ENCODE peak calls at places on chromosomes 11 and 22, in eight cellular contexts. One of them, this sample, is unnamed.

GRCh38 chr11:117045956-117046355 is 52.3 kb downstream of the SIK3 start:
- DNase-seq in esophagus squamous epithelium: no peak
- DNase-seq in heart right ventricle: no peak
- DNase-seq in CD8-positive, alpha-beta memory T cell: no peak
- DNase-seq in mucosa of descending colon: no peak
- DNase-seq in A549: no peak
- DNase-seq in neuronal stem cell: no peak
- DNase-seq in small intestine: no peak
- DNase-seq in this sample: peak; percentile 83

GRCh38 chr11:114678125-114679036 is at the start of gene NXPE2:
- DNase-seq in esophagus squamous epithelium: no peak
- DNase-seq in heart right ventricle: no peak
- DNase-seq in CD8-positive, alpha-beta memory T cell: no peak
- DNase-seq in mucosa of descending colon: peak; percentile 53
- DNase-seq in A549: no peak
- DNase-seq in neuronal stem cell: no peak
- DNase-seq in small intestine: peak; percentile 63
- DNase-seq in this sample: no peak

GRCh38 chr11:95584180-95584579 is 205.4 kb downstream of the FAM76B start:
- DNase-seq in esophagus squamous epithelium: no peak
- DNase-seq in heart right ventricle: no peak
- DNase-seq in CD8-positive, alpha-beta memory T cell: no peak
- DNase-seq in mucosa of descending colon: no peak
- DNase-seq in A549: no peak
- DNase-seq in neuronal stem cell: no peak
- DNase-seq in small intestine: no peak
- DNase-seq in this sample: peak; percentile 34

GRCh38 chr11:115924744-115925567 is 420.7 kb upstream of the CADM1 start:
- DNase-seq in esophagus squamous epithelium: no peak
- DNase-seq in heart right ventricle: no peak
- DNase-seq in CD8-positive, alpha-beta memory T cell: no peak
- DNase-seq in mucosa of descending colon: no peak
- DNase-seq in A549: no peak
- DNase-seq in neuronal stem cell: no peak
- DNase-seq in small intestine: no peak
- DNase-seq in this sample: no peak

GRCh38 chr11:128455766-128456165 is 131.6 kb downstream of the ETS1 start:
- DNase-seq in esophagus squamous epithelium: no peak
- DNase-seq in heart right ventricle: no peak
- DNase-seq in CD8-positive, alpha-beta memory T cell: no peak
- DNase-seq in mucosa of descending colon: no peak
- DNase-seq in A549: no peak
- DNase-seq in neuronal stem cell: no peak
- DNase-seq in small intestine: no peak
- DNase-seq in this sample: peak; percentile 57

GRCh38 chr22:37658133-37659065 is at the start of gene PDXP:
- DNase-seq in esophagus squamous epithelium: peak; percentile 93
- DNase-seq in heart right ventricle: peak; percentile 100
- DNase-seq in CD8-positive, alpha-beta memory T cell: peak; percentile 97
- DNase-seq in mucosa of descending colon: peak; percentile 99
- DNase-seq in A549: peak; percentile 97
- DNase-seq in neuronal stem cell: peak; percentile 99
- DNase-seq in small intestine: peak; percentile 100
- DNase-seq in this sample: peak; percentile 100

GRCh38 chr11:41201156-41201555 is 258.3 kb downstream of the LRRC4C start:
- DNase-seq in esophagus squamous epithelium: no peak
- DNase-seq in heart right ventricle: no peak
- DNase-seq in CD8-positive, alpha-beta memory T cell: no peak
- DNase-seq in mucosa of descending colon: no peak
- DNase-seq in A549: no peak
- DNase-seq in neuronal stem cell: peak; percentile 49
- DNase-seq in small intestine: no peak
- DNase-seq in this sample: peak; percentile 72

GRCh38 chr22:48633996-48634836 is 1193.5 kb downstream of the BRD1 start:
- DNase-seq in esophagus squamous epithelium: no peak
- DNase-seq in heart right ventricle: no peak
- DNase-seq in CD8-positive, alpha-beta memory T cell: no peak
- DNase-seq in mucosa of descending colon: no peak
- DNase-seq in A549: no peak
- DNase-seq in neuronal stem cell: no peak
- DNase-seq in small intestine: no peak
- DNase-seq in this sample: no peak

GRCh38 chr22:27461470-27461869 is 340.1 kb downstream of the MN1 start:
- DNase-seq in esophagus squamous epithelium: no peak
- DNase-seq in heart right ventricle: no peak
- DNase-seq in CD8-positive, alpha-beta memory T cell: no peak
- DNase-seq in mucosa of descending colon: no peak
- DNase-seq in A549: peak; percentile 40
- DNase-seq in neuronal stem cell: peak; percentile 71
- DNase-seq in small intestine: no peak
- DNase-seq in this sample: peak; percentile 48

GRCh38 chr22:19852177-19852781 is 2.4 kb downstream of the GNB1L start:
- DNase-seq in esophagus squamous epithelium: no peak
- DNase-seq in heart right ventricle: no peak
- DNase-seq in CD8-positive, alpha-beta memory T cell: no peak
- DNase-seq in mucosa of descending colon: no peak
- DNase-seq in A549: no peak
- DNase-seq in neuronal stem cell: no peak
- DNase-seq in small intestine: no peak
- DNase-seq in this sample: no peak

GRCh38 chr22:33896154-33896800 is 24.0 kb downstream of the LARGE1 start:
- DNase-seq in esophagus squamous epithelium: no peak
- DNase-seq in heart right ventricle: no peak
- DNase-seq in CD8-positive, alpha-beta memory T cell: no peak
- DNase-seq in mucosa of descending colon: no peak
- DNase-seq in A549: no peak
- DNase-seq in neuronal stem cell: no peak
- DNase-seq in small intestine: no peak
- DNase-seq in this sample: no peak

GRCh38 chr11:105611837-105612480 is 2.1 kb downstream of the GRIA4 start:
- DNase-seq in esophagus squamous epithelium: no peak
- DNase-seq in heart right ventricle: no peak
- DNase-seq in CD8-positive, alpha-beta memory T cell: no peak
- DNase-seq in mucosa of descending colon: no peak
- DNase-seq in A549: no peak
- DNase-seq in neuronal stem cell: no peak
- DNase-seq in small intestine: peak; percentile 11
- DNase-seq in this sample: no peak

GRCh38 chr22:32617271-32617670 is 142.7 kb downstream of the FBXO7 start:
- DNase-seq in esophagus squamous epithelium: no peak
- DNase-seq in heart right ventricle: no peak
- DNase-seq in CD8-positive, alpha-beta memory T cell: no peak
- DNase-seq in mucosa of descending colon: no peak
- DNase-seq in A549: no peak
- DNase-seq in neuronal stem cell: no peak
- DNase-seq in small intestine: no peak
- DNase-seq in this sample: no peak

GRCh38 chr22:49705631-49706352 is 121.9 kb downstream of the BRD1 start:
- DNase-seq in esophagus squamous epithelium: no peak
- DNase-seq in heart right ventricle: no peak
- DNase-seq in CD8-positive, alpha-beta memory T cell: peak; percentile 30
- DNase-seq in mucosa of descending colon: no peak
- DNase-seq in A549: no peak
- DNase-seq in neuronal stem cell: no peak
- DNase-seq in small intestine: no peak
- DNase-seq in this sample: no peak

GRCh38 chr11:99135508-99135907 is 114.8 kb downstream of the CNTN5 start:
- DNase-seq in esophagus squamous epithelium: no peak
- DNase-seq in heart right ventricle: no peak
- DNase-seq in CD8-positive, alpha-beta memory T cell: no peak
- DNase-seq in mucosa of descending colon: no peak
- DNase-seq in A549: no peak
- DNase-seq in neuronal stem cell: no peak
- DNase-seq in small intestine: no peak
- DNase-seq in this sample: no peak
- H3K4me3 ChIP-seq in esophagus squamous epithelium: no peak overlapping the region
- H3K4me3 ChIP-seq in heart right ventricle: no peak overlapping the region
- H3K4me3 ChIP-seq in CD8-positive, alpha-beta memory T cell: no peak overlapping the region
- H3K4me3 ChIP-seq in mucosa of descending colon: no peak overlapping the region
- H3K4me3 ChIP-seq in A549: no peak overlapping the region
- H3K4me3 ChIP-seq in neuronal stem cell: no peak overlapping the region
- H3K4me3 ChIP-seq in small intestine: no peak overlapping the region
- H3K4me3 ChIP-seq in this sample: no peak overlapping the region

GRCh38 chr11:86806903-86807302 is 6.6 kb downstream of the PRSS23 start:
- DNase-seq in esophagus squamous epithelium: no peak
- DNase-seq in heart right ventricle: no peak
- DNase-seq in CD8-positive, alpha-beta memory T cell: no peak
- DNase-seq in mucosa of descending colon: no peak
- DNase-seq in A549: no peak
- DNase-seq in neuronal stem cell: no peak
- DNase-seq in small intestine: no peak
- DNase-seq in this sample: no peak

GRCh38 chr11:86804871-86805415 is 4.6 kb downstream of the PRSS23 start:
- DNase-seq in esophagus squamous epithelium: no peak
- DNase-seq in heart right ventricle: no peak
- DNase-seq in CD8-positive, alpha-beta memory T cell: no peak
- DNase-seq in mucosa of descending colon: no peak
- DNase-seq in A549: no peak
- DNase-seq in neuronal stem cell: no peak
- DNase-seq in small intestine: no peak
- DNase-seq in this sample: no peak

GRCh38 chr11:86809561-86809960 is 9.2 kb downstream of the PRSS23 start:
- DNase-seq in esophagus squamous epithelium: no peak
- DNase-seq in heart right ventricle: no peak
- DNase-seq in CD8-positive, alpha-beta memory T cell: no peak
- DNase-seq in mucosa of descending colon: no peak
- DNase-seq in A549: no peak
- DNase-seq in neuronal stem cell: no peak
- DNase-seq in small intestine: no peak
- DNase-seq in this sample: no peak

GRCh38 chr11:86805873-86806310 is 5.5 kb downstream of the PRSS23 start:
- DNase-seq in esophagus squamous epithelium: no peak
- DNase-seq in heart right ventricle: no peak
- DNase-seq in CD8-positive, alpha-beta memory T cell: no peak
- DNase-seq in mucosa of descending colon: no peak
- DNase-seq in A549: no peak
- DNase-seq in neuronal stem cell: no peak
- DNase-seq in small intestine: no peak
- DNase-seq in this sample: no peak

GRCh38 chr11:86807356-86807755 is 7.0 kb downstream of the PRSS23 start:
- DNase-seq in esophagus squamous epithelium: no peak
- DNase-seq in heart right ventricle: no peak
- DNase-seq in CD8-positive, alpha-beta memory T cell: no peak
- DNase-seq in mucosa of descending colon: no peak
- DNase-seq in A549: no peak
- DNase-seq in neuronal stem cell: peak; percentile 69
- DNase-seq in small intestine: no peak
- DNase-seq in this sample: no peak
- H3K4me1 ChIP-seq in esophagus squamous epithelium: peaks cover 4% of the 10 kb centered on the region
- H3K4me1 ChIP-seq in heart right ventricle: peaks cover 20% of the 10 kb centered on the region
- H3K4me1 ChIP-seq in CD8-positive, alpha-beta memory T cell: peaks cover 18% of the 10 kb centered on the region
- H3K4me1 ChIP-seq in mucosa of descending colon: no peaks in the 10 kb centered on the region
- H3K4me1 ChIP-seq in A549: peaks cover 90% of the 10 kb centered on the region
- H3K4me1 ChIP-seq in neuronal stem cell: peaks cover 47% of the 10 kb centered on the region
- H3K4me1 ChIP-seq in small intestine: peaks cover 2% of the 10 kb centered on the region
- H3K4me1 ChIP-seq in this sample: peaks cover 25% of the 10 kb centered on the region

DNA sequence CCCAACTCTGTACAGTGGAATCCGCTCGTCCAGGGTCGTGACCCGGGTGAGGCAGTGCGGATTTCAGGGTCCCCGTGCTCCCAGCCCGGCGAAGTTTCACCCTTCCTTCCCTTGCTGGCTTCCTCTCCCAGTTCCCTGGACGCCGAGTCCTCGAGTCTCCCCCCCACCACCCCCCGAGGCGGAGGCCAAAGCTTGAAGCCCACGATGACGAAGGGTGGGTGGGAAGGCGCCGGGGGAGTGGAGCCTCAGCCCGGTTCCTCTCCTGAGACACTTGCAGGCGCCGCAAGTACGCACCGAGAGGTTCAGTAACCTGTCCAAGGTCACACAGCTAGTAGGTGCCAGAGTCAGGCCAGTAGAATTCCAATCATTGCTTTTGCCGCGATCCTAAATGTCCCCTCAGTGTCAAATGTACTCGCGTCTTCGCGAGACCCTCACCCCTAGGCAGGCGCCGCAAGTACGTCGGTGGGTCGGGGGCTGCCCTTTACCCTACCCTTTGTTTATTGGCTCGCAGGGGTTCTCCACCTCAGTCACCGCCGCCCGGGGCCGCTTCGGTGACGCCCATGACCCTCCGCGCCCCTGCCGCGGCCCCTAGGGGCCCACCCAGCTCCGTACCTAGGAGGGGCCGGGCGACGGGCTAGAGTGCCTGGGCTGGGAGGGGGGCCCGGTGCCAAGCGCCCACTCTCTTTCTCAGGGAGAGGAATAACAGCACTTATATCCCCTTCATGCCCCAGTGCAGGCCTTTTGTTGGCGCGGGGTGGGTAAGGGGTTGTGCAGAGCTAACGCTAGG is 5.7 kb upstream of the CHRM1 start:
- DNase-seq in esophagus squamous epithelium: no peak
- DNase-seq in heart right ventricle: no peak
- DNase-seq in CD8-positive, alpha-beta memory T cell: no peak
- DNase-seq in mucosa of descending colon: no peak
- DNase-seq in A549: no peak
- DNase-seq in neuronal stem cell: no peak
- DNase-seq in small intestine: no peak
- DNase-seq in this sample: no peak
- H3K4me3 ChIP-seq in esophagus squamous epithelium: peak overlapping the region; percentile 60
- H3K4me3 ChIP-seq in heart right ventricle: peak overlapping the region; percentile 16
- H3K4me3 ChIP-seq in CD8-positive, alpha-beta memory T cell: no peak overlapping the region
- H3K4me3 ChIP-seq in mucosa of descending colon: no peak overlapping the region
- H3K4me3 ChIP-seq in A549: no peak overlapping the region
- H3K4me3 ChIP-seq in neuronal stem cell: no peak overlapping the region
- H3K4me3 ChIP-seq in small intestine: no peak overlapping the region
- H3K4me3 ChIP-seq in this sample: no peak overlapping the region

GRCh38 chr22:39937881-39938280 is 22.3 kb upstream of the TMA7B start:
- DNase-seq in esophagus squamous epithelium: no peak
- DNase-seq in heart right ventricle: no peak
- DNase-seq in CD8-positive, alpha-beta memory T cell: peak; percentile 80
- DNase-seq in mucosa of descending colon: no peak
- DNase-seq in A549: no peak
- DNase-seq in neuronal stem cell: no peak
- DNase-seq in small intestine: no peak
- DNase-seq in this sample: no peak

GRCh38 chr22:39936523-39937145 is 23.6 kb upstream of the TMA7B start:
- DNase-seq in esophagus squamous epithelium: no peak
- DNase-seq in heart right ventricle: no peak
- DNase-seq in CD8-positive, alpha-beta memory T cell: no peak
- DNase-seq in mucosa of descending colon: no peak
- DNase-seq in A549: no peak
- DNase-seq in neuronal stem cell: no peak
- DNase-seq in small intestine: no peak
- DNase-seq in this sample: no peak

GRCh38 chr22:39933741-39934140 is 26.5 kb upstream of the TMA7B start:
- DNase-seq in esophagus squamous epithelium: no peak
- DNase-seq in heart right ventricle: no peak
- DNase-seq in CD8-positive, alpha-beta memory T cell: no peak
- DNase-seq in mucosa of descending colon: no peak
- DNase-seq in A549: no peak
- DNase-seq in neuronal stem cell: no peak
- DNase-seq in small intestine: no peak
- DNase-seq in this sample: no peak

GRCh38 chr22:39935116-39935515 is 25.1 kb upstream of the TMA7B start:
- DNase-seq in esophagus squamous epithelium: no peak
- DNase-seq in heart right ventricle: no peak
- DNase-seq in CD8-positive, alpha-beta memory T cell: no peak
- DNase-seq in mucosa of descending colon: no peak
- DNase-seq in A549: no peak
- DNase-seq in neuronal stem cell: no peak
- DNase-seq in small intestine: no peak
- DNase-seq in this sample: no peak

GRCh38 chr22:39935622-39936021 is 24.6 kb upstream of the TMA7B start:
- DNase-seq in esophagus squamous epithelium: no peak
- DNase-seq in heart right ventricle: no peak
- DNase-seq in CD8-positive, alpha-beta memory T cell: no peak
- DNase-seq in mucosa of descending colon: no peak
- DNase-seq in A549: no peak
- DNase-seq in neuronal stem cell: no peak
- DNase-seq in small intestine: no peak
- DNase-seq in this sample: no peak
- H3K4me1 ChIP-seq in esophagus squamous epithelium: no peaks in the 10 kb centered on the region
- H3K4me1 ChIP-seq in heart right ventricle: no peaks in the 10 kb centered on the region
- H3K4me1 ChIP-seq in CD8-positive, alpha-beta memory T cell: peaks cover 97% of the 10 kb centered on the region
- H3K4me1 ChIP-seq in mucosa of descending colon: no peaks in the 10 kb centered on the region
- H3K4me1 ChIP-seq in A549: no peaks in the 10 kb centered on the region
- H3K4me1 ChIP-seq in neuronal stem cell: no peaks in the 10 kb centered on the region
- H3K4me1 ChIP-seq in small intestine: no peaks in the 10 kb centered on the region
- H3K4me1 ChIP-seq in this sample: no peaks in the 10 kb centered on the region

This sample was measured in cardiac muscle cell.